ENCODE peak calls at places on chromosome 7, in seven cellular contexts. E is stomach, K is breast epithelium, W is HepG2, U is prostate gland, Q is spleen, B is GM12878. I is an unnamed sample.

GRCh38 chr7:106038289-106038688 is 73.8 kb downstream of the SYPL1 start:
- DNase-seq in W (no peak), K (no peak), B (no peak), U (no peak), Q (no peak), E (no peak), I (no peak)

GRCh38 chr7:33862946-33863814 is 42.2 kb upstream of the BMPER start:
- DNase-seq in Q (no peak), B (no peak), K (no peak), U (no peak), E (no peak), W (no peak), I (no peak)

GRCh38 chr7:48096273-48096672 is 7.2 kb downstream of the UPP1 start:
- DNase-seq in Q (peak; percentile 82), K (no peak), W (no peak), B (no peak), U (no peak), E (no peak), I (peak; percentile 37)

GRCh38 chr7:54782314-54782713 is 23.3 kb upstream of the SEC61G start:
- DNase-seq in U (no peak), W (no peak), E (no peak), K (no peak), Q (no peak), B (no peak), I (no peak)

GRCh38 chr7:134696261-134696660 is 49.6 kb downstream of the BPGM start:
- DNase-seq in W (no peak), E (no peak), B (no peak), Q (no peak), U (no peak), K (no peak), I (no peak)

GRCh38 chr7:8037151-8037550 is 68.6 kb downstream of the GLCCI1 start:
- DNase-seq in W (no peak), Q (no peak), B (no peak), U (no peak), K (no peak), E (no peak), I (no peak)

GRCh38 chr7:5634107-5634950 is 147.1 kb downstream of the RNF216 start:
- DNase-seq in Q (peak; percentile 80), B (no peak), W (no peak), U (no peak), E (no peak), K (no peak), I (no peak)

GRCh38 chr7:98869374-98870070 is at the start of gene TMEM130:
- DNase-seq in U (no peak), B (no peak), E (no peak), K (no peak), W (no peak), Q (peak; percentile 76), I (no peak)

GRCh38 chr7:133545613-133546012 is 292.7 kb downstream of the EXOC4 start:
- DNase-seq in U (no peak), W (no peak), K (no peak), B (no peak), E (no peak), Q (no peak), I (no peak)

GRCh38 chr7:27175626-27176342 is 1.7 kb upstream of the HOXA10 start:
- DNase-seq in W (no peak), K (peak; percentile 49), E (no peak), Q (peak; percentile 57), B (no peak), U (no peak), I (no peak)

GRCh38 chr7:1368682-1369571 is 90.3 kb downstream of the MICALL2 start:
- DNase-seq in B (no peak), Q (no peak), W (peak; percentile 10), E (no peak), U (no peak), K (no peak), I (no peak)

GRCh38 chr7:107463139-107464078 is 6.4 kb upstream of the GPR22 start:
- DNase-seq in W (peak; percentile 52), B (peak; percentile 19), E (peak; percentile 58), Q (peak; percentile 77), U (peak; percentile 58), K (peak; percentile 55), I (no peak)

GRCh38 chr7:12436126-12436525 is 32.5 kb upstream of the VWDE start:
- DNase-seq in W (no peak), B (no peak), K (no peak), U (no peak), Q (no peak), E (no peak), I (no peak)

GRCh38 chr7:8938036-8938435 is 504.6 kb downstream of the NXPH1 start:
- DNase-seq in K (no peak), W (no peak), U (no peak), Q (no peak), B (no peak), E (peak; percentile 45), I (no peak)

GRCh38 chr7:124031919-124032318 is 948 bp downstream of the TMEM229A start:
- DNase-seq in Q (no peak), B (no peak), E (no peak), U (no peak), W (no peak), K (no peak), I (no peak)

GRCh38 chr7:104458875-104459274 is 130.5 kb downstream of the LHFPL3 start:
- DNase-seq in Q (no peak), E (no peak), U (no peak), K (no peak), B (no peak), W (no peak), I (no peak)

GRCh38 chr7:22723642-22724041 is 3.4 kb upstream of the IL6 start:
- DNase-seq in K (no peak), Q (no peak), E (no peak), U (no peak), W (no peak), B (no peak), I (no peak)

GRCh38 chr7:112940314-112940732 is 146.3 kb downstream of the GPR85 start:
- DNase-seq in K (no peak), W (no peak), E (no peak), U (no peak), Q (no peak), B (no peak), I (no peak)
- TF ChIP-seq POLR2A in K (no peak), W (no peak), E (no peak), U (no peak), Q (no peak), B (peak; percentile 25), I (no peak)

GRCh38 chr7:151380199-151381082 is 29.4 kb downstream of the WDR86 start:
- DNase-seq in B (no peak), U (no peak), W (no peak), Q (peak; percentile 76), K (no peak), E (no peak), I (no peak)
- H3K4me3 ChIP-seq in B (no peak overlapping the region), U (no peak overlapping the region), W (no peak overlapping the region), Q (peak overlapping the region; percentile 72), K (no peak overlapping the region), E (no peak overlapping the region), I (no peak overlapping the region)

GRCh38 chr7:120662291-120662690 is 195.7 kb downstream of the TSPAN12 start:
- DNase-seq in W (no peak), U (no peak), E (no peak), K (no peak), Q (no peak), B (no peak), I (no peak)

GRCh38 chr7:120665068-120665467 is 192.9 kb downstream of the TSPAN12 start:
- DNase-seq in B (no peak), U (no peak), K (no peak), E (no peak), Q (no peak), W (no peak), I (no peak)
- TF ChIP-seq POLR2AphosphoS5 in B (no peak), U (no peak), K (no peak), E (no peak), Q (no peak), W (no peak), I (no peak)

GRCh38 chr7:158536871-158537865 is 50.5 kb downstream of the PTPRN2 start:
- DNase-seq in U (no peak), E (no peak), B (no peak), W (peak; percentile 44), K (no peak), Q (no peak), I (no peak)
- TF ChIP-seq POLR2A in U (no peak), E (no peak), B (no peak), W (no peak), K (no peak), Q (no peak), I (no peak)

I was measured in vagina.